ENCODE peak calls at places on chromosomes 12 and 14, in five cellular contexts. K is upper lobe of left lung, J is sigmoid colon, M is stomach, P is transverse colon. N is an unnamed sample.

GRCh38 chr12:11853126-11853525 is 203.7 kb downstream of the ETV6 start:
- DNase-seq in K (no peak), J (no peak), M (no peak), P (peak), N (no peak)

GRCh38 chr14:68458840-68459469 is 333.9 kb downstream of the ZFP36L1 start:
- DNase-seq in K (no peak), J (peak), M (peak), P (peak), N (no peak)

GRCh38 chr14:99415496-99416281 is 65.0 kb downstream of the SETD3 start:
- DNase-seq in K (no peak), J (no peak), M (peak), P (peak), N (no peak)

GRCh38 chr14:88866305-88866704 is 41.9 kb downstream of the TTC8 start:
- DNase-seq in K (no peak), J (no peak), M (no peak), P (no peak), N (no peak)

GRCh38 chr12:77724367-77724957 is 106.2 kb upstream of the NAV3 start:
- DNase-seq in K (no peak), J (no peak), M (no peak), P (no peak), N (no peak)

GRCh38 chr12:85779768-85780167 is 56.4 kb downstream of the RASSF9 start:
- DNase-seq in K (no peak), J (no peak), M (no peak), P (no peak), N (no peak)

GRCh38 chr12:43992856-43993255 is 157.0 kb downstream of the TMEM117 start:
- DNase-seq in K (no peak), J (no peak), M (no peak), P (no peak), N (no peak)

GRCh38 chr14:77864580-77864979 is 64.7 kb downstream of the ADCK1 start:
- DNase-seq in K (no peak), J (no peak), M (no peak), P (no peak), N (no peak)

GRCh38 chr12:6946033-6946919 is 2.5 kb downstream of the C12orf57 start:
- DNase-seq in K (peak), J (no peak), M (peak), P (peak), N (no peak)

GRCh38 chr12:20451759-20452158 is 83.4 kb downstream of the PDE3A start:
- DNase-seq in K (no peak), J (no peak), M (no peak), P (no peak), N (no peak)

GRCh38 chr14:74577247-74577947 is 34.6 kb downstream of the LTBP2 start:
- DNase-seq in K (no peak), J (peak), M (no peak), P (no peak), N (peak)

GRCh38 chr14:69037790-69038448 is 58.8 kb upstream of the ACTN1 start:
- DNase-seq in K (no peak), J (no peak), M (no peak), P (no peak), N (no peak)

GRCh38 chr12:89373772-89374572 is 21.7 kb upstream of the DUSP6 start:
- DNase-seq in K (no peak), J (peak), M (no peak), P (no peak), N (no peak)

GRCh38 chr12:55637467-55637866 is 775 bp downstream of the OR10P1 start:
- DNase-seq in K (no peak), J (no peak), M (no peak), P (no peak), N (no peak)

GRCh38 chr14:36316131-36316530 is 4.3 kb downstream of the MBIP start:
- DNase-seq in K (no peak), J (no peak), M (no peak), P (no peak), N (no peak)

GRCh38 chr12:19764408-19764807 is 325.1 kb downstream of the AEBP2 start:
- DNase-seq in K (no peak), J (no peak), M (no peak), P (no peak), N (no peak)

GRCh38 chr12:30517320-30517719 is 178.3 kb downstream of the IPO8 start:
- DNase-seq in K (no peak), J (no peak), M (no peak), P (no peak), N (no peak)

GRCh38 chr14:98062083-98062482 is 1209.9 kb downstream of the BCL11B start:
- DNase-seq in K (no peak), J (no peak), M (no peak), P (no peak), N (no peak)

GRCh38 chr12:49793620-49794019 is 34.6 kb downstream of the NCKAP5L start:
- DNase-seq in K (peak), J (peak), M (no peak), P (no peak), N (no peak)

GRCh38 chr14:39440975-39441374 is 8.7 kb upstream of the FBXO33 start:
- DNase-seq in K (no peak), J (no peak), M (no peak), P (no peak), N (no peak)

GRCh38 chr14:74886001-74886400 is 4.3 kb downstream of the DLST start:
- DNase-seq in K (no peak), J (no peak), M (no peak), P (no peak), N (no peak)

GRCh38 chr14:50047274-50047676 is 69.1 kb downstream of the VCPKMT start:
- DNase-seq in K (no peak), J (no peak), M (peak), P (peak), N (no peak)
- TF ChIP-seq EP300 in K (no peak), J (no peak), M (no peak), P (peak), N (no peak)

GRCh38 chr12:54349031-54349430 is 15.3 kb downstream of the GPR84 start:
- DNase-seq in K (no peak), J (no peak), M (no peak), P (no peak), N (no peak)

GRCh38 chr12:54352891-54353874 is 11.1 kb downstream of the GPR84 start:
- DNase-seq in K (no peak), J (peak), M (no peak), P (no peak), N (peak)

GRCh38 chr12:54350743-54351142 is 13.5 kb downstream of the GPR84 start:
- DNase-seq in K (no peak), J (no peak), M (no peak), P (no peak), N (no peak)

GRCh38 chr12:54349658-54350057 is 14.6 kb downstream of the GPR84 start:
- DNase-seq in K (no peak), J (no peak), M (no peak), P (no peak), N (no peak)

DNA sequence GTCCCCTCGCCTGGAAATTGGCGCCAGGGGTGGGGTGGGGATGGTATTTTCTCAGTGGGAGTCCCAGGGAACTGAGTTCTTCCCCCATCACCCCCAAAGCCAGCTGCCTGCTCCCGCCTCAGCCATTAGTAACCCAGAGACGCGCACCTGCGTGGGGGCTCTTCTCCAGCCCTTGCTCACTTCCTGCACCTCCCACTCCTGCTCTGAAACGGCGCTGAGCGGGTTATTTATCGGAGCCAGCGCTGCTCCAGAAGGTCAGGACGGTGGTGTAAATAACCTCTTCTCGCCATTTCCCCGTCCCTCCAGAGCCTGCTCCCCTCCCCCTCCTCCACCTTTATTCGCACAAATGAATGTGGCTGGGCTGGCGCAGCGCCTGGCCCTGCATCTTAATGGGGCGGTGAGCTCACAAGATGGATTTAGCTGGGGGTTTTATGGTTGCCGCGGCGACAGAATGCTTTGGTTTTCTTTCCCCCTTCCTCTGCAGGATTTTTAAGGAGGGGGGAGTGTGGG is 12.2 kb downstream of the GPR84 start:
- DNase-seq in K (peak), J (peak), M (peak), P (peak), N (peak)
- TF ChIP-seq POLR2A in K (no peak), J (no peak), M (no peak), P (no peak), N (no peak)

DNA sequence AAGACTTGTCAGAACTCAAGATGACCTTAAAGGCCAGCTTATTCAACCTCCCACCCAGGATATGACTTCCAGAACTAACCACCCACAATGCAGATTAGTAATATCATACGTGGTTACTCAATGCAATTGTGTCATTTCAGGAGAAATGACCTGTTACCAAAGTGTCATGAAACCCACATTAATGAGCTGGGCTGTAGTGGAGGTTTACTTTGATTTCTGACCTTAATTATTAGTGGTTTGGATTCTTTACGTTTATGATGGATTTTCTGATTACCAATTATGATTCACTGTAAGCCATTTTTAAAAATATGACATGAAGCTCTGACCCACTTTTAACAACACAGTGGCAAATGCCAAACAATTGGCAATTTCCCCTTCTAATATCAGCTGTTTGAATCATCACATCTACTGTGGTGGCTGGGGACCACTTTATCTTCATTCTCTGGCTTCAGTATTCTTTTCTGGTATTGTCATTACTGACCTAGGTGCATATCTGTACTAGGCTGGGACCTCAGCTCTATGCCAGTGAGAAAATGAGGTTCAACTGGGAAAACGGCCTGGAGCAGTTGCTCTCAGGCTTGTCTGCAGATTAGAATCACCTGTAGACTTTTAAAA is 223.3 kb downstream of the RGS6 start:
- DNase-seq in K (no peak), J (no peak), M (no peak), P (no peak), N (no peak)
- TF ChIP-seq EP300 in K (no peak), J (no peak), M (no peak), P (no peak), N (no peak)

GRCh38 chr12:58196971-58197370 is 255.6 kb downstream of the ATP23 start:
- DNase-seq in K (no peak), J (no peak), M (no peak), P (no peak), N (no peak)
- TF ChIP-seq POLR2A in K (no peak), J (no peak), M (no peak), P (no peak), N (no peak)

N was measured in ovary.